ENCODE peak calls at places on chromosomes 13 and 19, in six cellular contexts. P is heart right ventricle, S is body of pancreas, D is heart left ventricle, L is left lung, C is fibroblast of mammary gland. W is an unnamed sample.

GRCh38 chr19:1904385-1905070 is 671 bp upstream of the ADAT3 start:
- DNase-seq in P (no peak), S (peak), C (no peak), L (peak), D (peak), W (no peak)

GRCh38 chr13:109989155-109989554 is 202.8 kb upstream of the IRS2 start:
- DNase-seq in C (peak), L (no peak), S (no peak), P (no peak), D (no peak), W (no peak)

GRCh38 chr19:56252699-56253422 is 19.7 kb upstream of the EDDM13 start:
- DNase-seq in D (peak), L (peak), C (peak), P (peak), S (peak), W (peak)

GRCh38 chr13:43269037-43269476 is 245.7 kb downstream of the DNAJC15 start:
- DNase-seq in C (peak), P (no peak), S (peak), D (no peak), L (peak), W (no peak)

GRCh38 chr19:30799854-30800755 is 427.9 kb downstream of the ZNF536 start:
- DNase-seq in C (no peak), D (peak), P (peak), L (peak), S (peak), W (no peak)

GRCh38 chr19:17389957-17390664 is 3.9 kb downstream of the CCDC194 start:
- DNase-seq in S (no peak), C (no peak), P (no peak), D (no peak), L (no peak), W (no peak)

GRCh38 chr13:47004552-47004951 is 107.7 kb upstream of the HTR2A start:
- DNase-seq in L (no peak), D (no peak), P (no peak), S (no peak), C (peak), W (no peak)

GRCh38 chr13:113397606-113398425 is 33.9 kb upstream of the GRTP1 start:
- DNase-seq in C (no peak), L (no peak), P (no peak), S (no peak), D (peak), W (no peak)

GRCh38 chr13:25847635-25848616 is 203.9 kb downstream of the SHISA2 start:
- DNase-seq in C (no peak), S (no peak), L (no peak), D (no peak), P (no peak), W (no peak)

GRCh38 chr19:6730153-6730804 is 7.1 kb downstream of the GPR108 start:
- DNase-seq in S (peak), C (peak), L (peak), D (no peak), P (no peak), W (peak)

GRCh38 chr19:7657047-7657779 is 11.6 kb upstream of the RETN start:
- DNase-seq in P (no peak), C (peak), S (no peak), D (no peak), L (peak), W (peak)

GRCh38 chr13:108226184-108226583 is 8.0 kb downstream of the ABHD13 start:
- DNase-seq in C (no peak), P (no peak), D (no peak), L (no peak), S (no peak), W (no peak)
- H3K4me3 ChIP-seq in C (no peak), P (no peak), D (no peak), L (no peak), S (no peak), W (no peak)

GRCh38 chr13:74070065-74070464 is 64.1 kb downstream of the KLF12 start:
- DNase-seq in P (no peak), L (no peak), C (no peak), S (no peak), D (no peak), W (no peak)
- H3K4me3 ChIP-seq in P (no peak), L (no peak), C (no peak), S (no peak), D (no peak), W (no peak)

DNA sequence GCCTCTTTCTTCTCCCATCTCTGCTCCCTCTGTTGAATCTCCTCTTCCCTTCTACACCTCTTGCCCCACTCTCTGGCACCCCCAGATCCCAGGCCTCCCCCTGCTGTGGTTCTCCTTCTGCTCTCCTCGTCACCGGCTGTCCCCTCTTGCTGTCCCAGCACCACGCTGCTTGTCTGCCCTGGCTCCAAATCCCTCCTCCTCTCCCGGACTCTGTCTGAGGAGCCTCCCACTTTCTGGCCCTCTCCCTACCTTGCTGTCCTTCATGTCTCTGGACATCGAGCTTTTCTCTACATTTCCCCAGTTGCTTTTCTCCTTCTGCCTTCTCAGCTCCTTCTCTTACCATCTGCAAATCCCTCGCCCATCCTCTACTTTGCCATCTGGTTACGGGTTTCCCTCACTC is 1.3 kb downstream of the ZNF347 start:
- DNase-seq in C (peak), P (no peak), D (no peak), S (no peak), L (no peak), W (no peak)
- H3K4me3 ChIP-seq in C (peak), P (peak), D (peak), S (peak), L (peak), W (peak)

GRCh38 chr13:20824762-20825161 is 51.0 kb upstream of the EEF1AKMT1 start:
- DNase-seq in C (peak), D (no peak), S (no peak), P (no peak), L (no peak), W (no peak)
- H3K4me3 ChIP-seq in C (no peak), D (no peak), S (no peak), P (no peak), L (no peak), W (no peak)

GRCh38 chr19:3358919-3359849 is 7.2 kb upstream of the NFIC start:
- DNase-seq in D (peak), S (peak), C (peak), L (peak), P (peak), W (peak)
- H3K4me3 ChIP-seq in D (peak), S (peak), C (peak), L (peak), P (peak), W (peak)

GRCh38 chr13:106343831-106344230 is 191.6 kb downstream of the EFNB2 start:
- DNase-seq in L (no peak), S (no peak), P (no peak), D (no peak), C (no peak), W (no peak)

GRCh38 chr13:106344318-106344717 is 191.1 kb downstream of the EFNB2 start:
- DNase-seq in S (no peak), P (no peak), L (no peak), D (no peak), C (no peak), W (no peak)

GRCh38 chr13:106350208-106350607 is 185.3 kb downstream of the EFNB2 start:
- DNase-seq in D (no peak), C (no peak), P (no peak), L (peak), S (no peak), W (no peak)

GRCh38 chr13:106349080-106349841 is 186.2 kb downstream of the EFNB2 start:
- DNase-seq in P (peak), D (no peak), L (peak), C (peak), S (no peak), W (no peak)

DNA sequence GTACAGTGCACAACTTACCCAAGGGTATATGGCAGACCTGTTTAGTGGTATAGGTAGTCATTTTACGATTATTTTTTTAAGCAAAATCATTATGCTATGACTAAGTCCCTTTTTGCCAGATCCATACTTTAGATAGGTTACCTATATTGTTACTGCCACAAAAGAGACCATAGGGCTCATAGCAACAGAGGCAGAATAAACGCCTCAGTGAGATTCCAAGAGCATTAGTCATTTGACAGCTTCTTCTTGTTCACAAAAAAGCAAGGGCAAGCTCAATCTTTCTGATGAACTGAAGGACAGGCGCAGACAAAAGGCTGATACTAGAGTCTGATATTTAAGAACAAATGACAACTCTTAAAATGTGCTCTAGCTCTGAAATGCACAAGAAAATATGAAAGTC is 187.4 kb downstream of the EFNB2 start:
- DNase-seq in L (no peak), C (peak), P (no peak), D (no peak), S (no peak), W (no peak)
- H3K4me3 ChIP-seq in L (no peak), C (no peak), P (no peak), D (no peak), S (no peak), W (no peak)

GRCh38 chr19:49129238-49129583 is 9.9 kb downstream of the PPFIA3 start:
- DNase-seq in L (no peak), P (no peak), S (no peak), C (no peak), D (no peak), W (no peak)

GRCh38 chr19:49130325-49130724 is 11.0 kb downstream of the PPFIA3 start:
- DNase-seq in C (no peak), S (no peak), L (no peak), P (no peak), D (no peak), W (no peak)

GRCh38 chr19:49127674-49128544 is 8.6 kb downstream of the PPFIA3 start:
- DNase-seq in C (peak), L (peak), D (peak), S (peak), P (peak), W (peak)

GRCh38 chr19:49126575-49126974 is 7.2 kb downstream of the PPFIA3 start:
- DNase-seq in D (no peak), S (no peak), C (no peak), L (no peak), P (no peak), W (no peak)

GRCh38 chr19:49128545-49129237 is 9.3 kb downstream of the PPFIA3 start:
- DNase-seq in P (no peak), D (no peak), C (no peak), L (no peak), S (no peak), W (no peak)
- H3K4me3 ChIP-seq in P (no peak), D (peak), C (peak), L (peak), S (no peak), W (no peak)

GRCh38 chr13:20192470-20193141 is at the start of gene GJB2:
- DNase-seq in P (peak), D (no peak), S (no peak), L (no peak), C (peak), W (no peak)

GRCh38 chr13:20193924-20194631 is 1.3 kb upstream of the GJB2 start:
- DNase-seq in C (no peak), S (no peak), D (no peak), P (no peak), L (no peak), W (no peak)

GRCh38 chr13:20191311-20191901 is 1.3 kb downstream of the GJB2 start:
- DNase-seq in P (no peak), L (no peak), S (no peak), C (peak), D (peak), W (no peak)

GRCh38 chr13:20191902-20192469 is 752 bp downstream of the GJB2 start:
- DNase-seq in L (no peak), P (no peak), D (no peak), S (peak), C (peak), W (no peak)

GRCh38 chr13:20193142-20193923 is 595 bp upstream of the GJB2 start:
- DNase-seq in D (no peak), P (no peak), S (no peak), L (no peak), C (no peak), W (no peak)
- H3K4me3 ChIP-seq in D (peak), P (peak), S (peak), L (peak), C (peak), W (peak)

GRCh38 chr13:96934889-96935490 is 59.3 kb downstream of the OXGR1 start:
- DNase-seq in D (no peak), P (no peak), L (no peak), S (no peak), C (no peak), W (no peak)
- H3K4me3 ChIP-seq in D (no peak), P (no peak), L (no peak), S (no peak), C (no peak), W (no peak)

GRCh38 chr13:99495478-99496321 is 5.6 kb upstream of the TM9SF2 start:
- DNase-seq in C (no peak), P (no peak), L (no peak), S (no peak), D (no peak), W (no peak)
- H3K4me3 ChIP-seq in C (peak), P (peak), L (peak), S (no peak), D (peak), W (no peak)

W was measured in aorta.